ENCODE peak calls at places on chromosome 19, in five cellular contexts. One of them, this sample, is unnamed.

GRCh38 chr19:55319786-55320185 is 5.4 kb downstream of the TMEM150B start:
- DNase-seq in CD8-positive, alpha-beta memory T cell: no peak
- DNase-seq in aorta: no peak
- DNase-seq in PC-3: no peak
- DNase-seq in uterus: no peak
- DNase-seq in this sample: peak; percentile 66

GRCh38 chr19:23304238-23304637 is 54.0 kb upstream of the ZNF724 start:
- DNase-seq in CD8-positive, alpha-beta memory T cell: no peak
- DNase-seq in aorta: no peak
- DNase-seq in PC-3: no peak
- DNase-seq in uterus: no peak
- DNase-seq in this sample: no peak

GRCh38 chr19:37079238-37079637 is 1.0 kb downstream of the ZNF420 start:
- DNase-seq in CD8-positive, alpha-beta memory T cell: no peak
- DNase-seq in aorta: no peak
- DNase-seq in PC-3: no peak
- DNase-seq in uterus: no peak
- DNase-seq in this sample: no peak

GRCh38 chr19:15464394-15465385 is at the start of gene RASAL3:
- DNase-seq in CD8-positive, alpha-beta memory T cell: peak; percentile 60
- DNase-seq in aorta: peak; percentile 23
- DNase-seq in PC-3: no peak
- DNase-seq in uterus: no peak
- DNase-seq in this sample: peak; percentile 45

GRCh38 chr19:42291437-42291815 is 10.5 kb upstream of the PRR19 start:
- DNase-seq in CD8-positive, alpha-beta memory T cell: no peak
- DNase-seq in aorta: no peak
- DNase-seq in PC-3: no peak
- DNase-seq in uterus: no peak
- DNase-seq in this sample: no peak

GRCh38 chr19:28294395-28294794 is 918.6 kb downstream of the UQCRFS1 start:
- DNase-seq in CD8-positive, alpha-beta memory T cell: no peak
- DNase-seq in aorta: no peak
- DNase-seq in PC-3: no peak
- DNase-seq in uterus: no peak
- DNase-seq in this sample: no peak

GRCh38 chr19:51546650-51547396 is 15.4 kb upstream of the SIGLEC6 start:
- DNase-seq in CD8-positive, alpha-beta memory T cell: no peak
- DNase-seq in aorta: no peak
- DNase-seq in PC-3: peak; percentile 82
- DNase-seq in uterus: no peak
- DNase-seq in this sample: no peak

GRCh38 chr19:44644391-44645016 is 794 bp downstream of the PVR start:
- DNase-seq in CD8-positive, alpha-beta memory T cell: no peak
- DNase-seq in aorta: peak; percentile 81
- DNase-seq in PC-3: peak; percentile 44
- DNase-seq in uterus: peak; percentile 34
- DNase-seq in this sample: no peak

GRCh38 chr19:12766051-12766521 is 9.3 kb downstream of the HOOK2 start:
- DNase-seq in CD8-positive, alpha-beta memory T cell: peak; percentile 78
- DNase-seq in aorta: peak; percentile 92
- DNase-seq in PC-3: peak; percentile 79
- DNase-seq in uterus: peak; percentile 84
- DNase-seq in this sample: peak; percentile 92

GRCh38 chr19:35075202-35076025 is 33.9 kb downstream of the HPN start:
- DNase-seq in CD8-positive, alpha-beta memory T cell: no peak
- DNase-seq in aorta: no peak
- DNase-seq in PC-3: no peak
- DNase-seq in uterus: no peak
- DNase-seq in this sample: no peak

GRCh38 chr19:3818479-3818878 is 32.3 kb upstream of the MATK start:
- DNase-seq in CD8-positive, alpha-beta memory T cell: no peak
- DNase-seq in aorta: no peak
- DNase-seq in PC-3: peak; percentile 48
- DNase-seq in uterus: no peak
- DNase-seq in this sample: no peak

GRCh38 chr19:17865364-17866311 is 5.9 kb downstream of the RPL18A start:
- DNase-seq in CD8-positive, alpha-beta memory T cell: no peak
- DNase-seq in aorta: no peak
- DNase-seq in PC-3: peak; percentile 67
- DNase-seq in uterus: no peak
- DNase-seq in this sample: no peak
- H3K27ac ChIP-seq in CD8-positive, alpha-beta memory T cell: no peak overlapping the region
- H3K27ac ChIP-seq in aorta: no peak overlapping the region
- H3K27ac ChIP-seq in PC-3: no peak overlapping the region
- H3K27ac ChIP-seq in uterus: no peak overlapping the region
- H3K27ac ChIP-seq in this sample: no peak overlapping the region

GRCh38 chr19:17380426-17381138 is 3.4 kb upstream of the PLVAP start:
- DNase-seq in CD8-positive, alpha-beta memory T cell: no peak
- DNase-seq in aorta: no peak
- DNase-seq in PC-3: no peak
- DNase-seq in uterus: no peak
- DNase-seq in this sample: no peak

GRCh38 chr19:17379221-17379631 is 2.1 kb upstream of the PLVAP start:
- DNase-seq in CD8-positive, alpha-beta memory T cell: no peak
- DNase-seq in aorta: no peak
- DNase-seq in PC-3: no peak
- DNase-seq in uterus: no peak
- DNase-seq in this sample: no peak

DNA sequence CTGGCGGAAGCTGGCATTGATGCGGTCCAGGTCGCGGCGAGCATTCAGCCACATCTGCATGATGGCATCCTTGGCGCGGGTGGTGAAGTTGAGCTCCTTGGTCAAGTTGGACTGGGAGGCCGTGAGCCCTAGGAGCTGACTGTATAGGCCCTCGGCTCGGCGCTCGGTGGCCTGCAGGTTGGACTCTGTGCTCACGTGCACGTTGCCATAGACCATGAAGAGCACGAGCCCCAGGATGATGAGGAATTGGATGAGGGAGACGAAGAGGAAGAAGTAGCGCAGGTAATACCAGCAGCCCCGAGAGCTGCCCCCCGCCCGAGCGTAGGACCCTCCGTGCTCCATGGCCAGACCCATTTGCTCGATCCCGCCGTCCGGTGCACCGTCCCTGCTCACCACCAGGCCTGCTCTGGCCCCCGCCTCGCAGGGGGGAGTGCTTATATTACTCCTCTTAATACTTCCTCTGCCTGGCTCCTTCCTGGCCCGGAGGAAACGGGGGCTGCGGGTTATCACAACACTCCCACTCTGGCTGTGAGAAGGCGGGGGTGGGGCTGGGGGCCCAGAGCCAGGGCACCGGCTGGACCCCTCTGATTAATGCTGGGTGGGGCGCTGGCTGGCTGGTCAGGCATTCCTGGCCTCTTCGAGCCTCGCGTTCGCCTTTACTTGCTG is at the start of gene PLVAP:
- DNase-seq in CD8-positive, alpha-beta memory T cell: no peak
- DNase-seq in aorta: no peak
- DNase-seq in PC-3: no peak
- DNase-seq in uterus: peak; percentile 49
- DNase-seq in this sample: peak; percentile 45
- H3K4me3 ChIP-seq in CD8-positive, alpha-beta memory T cell: no peak within 1 kb of the TSS
- H3K4me3 ChIP-seq in aorta: no peak within 1 kb of the TSS
- H3K4me3 ChIP-seq in PC-3: no peak within 1 kb of the TSS
- H3K4me3 ChIP-seq in uterus: no peak within 1 kb of the TSS
- H3K4me3 ChIP-seq in this sample: peak within 1 kb of the TSS; percentile 56

GRCh38 chr19:11296264-11296663 is 304 bp downstream of the TSPAN16 start:
- DNase-seq in CD8-positive, alpha-beta memory T cell: no peak
- DNase-seq in aorta: no peak
- DNase-seq in PC-3: no peak
- DNase-seq in uterus: peak; percentile 59
- DNase-seq in this sample: no peak
- H3K27ac ChIP-seq in CD8-positive, alpha-beta memory T cell: no peak overlapping the region
- H3K27ac ChIP-seq in aorta: no peak overlapping the region
- H3K27ac ChIP-seq in PC-3: no peak overlapping the region
- H3K27ac ChIP-seq in uterus: peak overlapping the region; percentile 73
- H3K27ac ChIP-seq in this sample: peak overlapping the region; percentile 46

GRCh38 chr19:58366576-58367430 is 4.3 kb upstream of the ZNF497 start:
- DNase-seq in CD8-positive, alpha-beta memory T cell: no peak
- DNase-seq in aorta: no peak
- DNase-seq in PC-3: no peak
- DNase-seq in uterus: no peak
- DNase-seq in this sample: no peak

GRCh38 chr19:58361900-58362271 is 665 bp downstream of the ZNF497 start:
- DNase-seq in CD8-positive, alpha-beta memory T cell: no peak
- DNase-seq in aorta: peak; percentile 85
- DNase-seq in PC-3: peak; percentile 36
- DNase-seq in uterus: no peak
- DNase-seq in this sample: peak; percentile 48

GRCh38 chr19:58357798-58358145 is 4.5 kb upstream of the A1BG start:
- DNase-seq in CD8-positive, alpha-beta memory T cell: no peak
- DNase-seq in aorta: no peak
- DNase-seq in PC-3: no peak
- DNase-seq in uterus: no peak
- DNase-seq in this sample: no peak

GRCh38 chr19:58364127-58364526 is 1.6 kb upstream of the ZNF497 start:
- DNase-seq in CD8-positive, alpha-beta memory T cell: no peak
- DNase-seq in aorta: no peak
- DNase-seq in PC-3: no peak
- DNase-seq in uterus: no peak
- DNase-seq in this sample: no peak

DNA sequence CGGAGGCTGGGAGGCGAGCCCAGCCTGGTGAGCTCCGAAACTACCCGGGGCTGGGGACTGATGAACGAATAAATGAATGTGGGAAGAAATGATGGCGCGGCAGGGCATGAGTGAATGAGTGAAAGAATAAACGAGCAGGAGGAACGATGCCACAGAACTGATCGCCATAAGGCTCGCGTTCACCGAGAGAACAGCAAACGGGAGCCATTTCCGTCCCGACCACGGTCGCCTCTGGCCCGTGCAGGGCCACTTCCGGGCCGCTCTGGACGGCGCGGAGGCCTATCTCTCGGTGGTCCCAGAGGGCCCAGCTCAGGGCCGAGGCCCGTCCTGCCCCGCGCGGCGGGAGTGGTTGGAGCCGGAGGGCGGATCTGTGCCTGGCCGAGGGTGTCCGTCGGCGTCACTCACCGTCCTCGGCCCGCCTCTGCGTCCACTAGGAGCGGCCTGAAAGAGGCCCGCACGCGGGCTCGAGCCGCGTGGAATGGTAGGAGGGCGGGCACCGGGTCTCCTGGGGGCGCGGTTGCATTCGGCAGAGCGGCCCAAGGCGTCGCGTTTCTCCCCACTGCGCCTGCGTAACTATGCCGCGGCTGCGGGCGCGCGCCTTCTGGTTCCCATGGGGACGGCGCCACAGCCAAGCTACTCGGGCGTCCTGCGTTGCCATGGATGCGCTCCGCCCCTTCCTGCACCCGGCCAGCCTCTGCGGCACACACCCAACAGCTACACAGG is at the start of gene ZNF497:
- DNase-seq in CD8-positive, alpha-beta memory T cell: peak; percentile 95
- DNase-seq in aorta: peak; percentile 99
- DNase-seq in PC-3: peak; percentile 99
- DNase-seq in uterus: peak; percentile 94
- DNase-seq in this sample: peak; percentile 98
- H3K4me3 ChIP-seq in CD8-positive, alpha-beta memory T cell: peak within 1 kb of the TSS; percentile 97
- H3K4me3 ChIP-seq in aorta: peak within 1 kb of the TSS; percentile 42
- H3K4me3 ChIP-seq in PC-3: peak within 1 kb of the TSS; percentile 79
- H3K4me3 ChIP-seq in uterus: peak within 1 kb of the TSS; percentile 56
- H3K4me3 ChIP-seq in this sample: peak within 1 kb of the TSS; percentile 89

GRCh38 chr19:30026933-30027332 is 84.9 kb downstream of the URI1 start:
- DNase-seq in CD8-positive, alpha-beta memory T cell: no peak
- DNase-seq in aorta: no peak
- DNase-seq in PC-3: no peak
- DNase-seq in uterus: no peak
- DNase-seq in this sample: no peak

GRCh38 chr19:30024091-30024490 is 82.1 kb downstream of the URI1 start:
- DNase-seq in CD8-positive, alpha-beta memory T cell: no peak
- DNase-seq in aorta: no peak
- DNase-seq in PC-3: no peak
- DNase-seq in uterus: no peak
- DNase-seq in this sample: no peak

GRCh38 chr19:30023330-30023729 is 81.3 kb downstream of the URI1 start:
- DNase-seq in CD8-positive, alpha-beta memory T cell: no peak
- DNase-seq in aorta: no peak
- DNase-seq in PC-3: no peak
- DNase-seq in uterus: no peak
- DNase-seq in this sample: no peak

GRCh38 chr19:30020189-30020588 is 78.2 kb downstream of the URI1 start:
- DNase-seq in CD8-positive, alpha-beta memory T cell: no peak
- DNase-seq in aorta: no peak
- DNase-seq in PC-3: no peak
- DNase-seq in uterus: no peak
- DNase-seq in this sample: no peak

DNA sequence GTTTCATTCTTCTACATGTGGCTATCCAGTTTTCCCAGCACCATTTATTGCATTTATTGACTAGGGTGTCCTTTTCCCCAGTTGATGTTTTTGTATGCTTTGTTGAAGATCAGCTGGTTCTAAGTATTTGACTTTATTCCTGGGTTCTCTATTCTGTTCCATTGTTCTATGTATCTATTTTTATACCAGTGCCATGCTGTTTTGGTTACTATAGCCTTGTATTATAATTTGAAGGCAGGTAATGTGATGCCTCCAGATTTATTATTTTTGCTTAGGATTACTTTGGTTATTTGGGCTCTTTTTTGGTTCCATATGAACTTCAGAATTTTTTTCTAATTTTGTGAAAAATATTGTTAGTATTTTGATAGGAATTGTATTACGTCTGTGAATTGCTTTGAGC is 80.6 kb downstream of the URI1 start:
- DNase-seq in CD8-positive, alpha-beta memory T cell: no peak
- DNase-seq in aorta: no peak
- DNase-seq in PC-3: no peak
- DNase-seq in uterus: no peak
- DNase-seq in this sample: no peak
- H3K27ac ChIP-seq in CD8-positive, alpha-beta memory T cell: no peak overlapping the region
- H3K27ac ChIP-seq in aorta: no peak overlapping the region
- H3K27ac ChIP-seq in PC-3: no peak overlapping the region
- H3K27ac ChIP-seq in uterus: no peak overlapping the region
- H3K27ac ChIP-seq in this sample: no peak overlapping the region

DNA sequence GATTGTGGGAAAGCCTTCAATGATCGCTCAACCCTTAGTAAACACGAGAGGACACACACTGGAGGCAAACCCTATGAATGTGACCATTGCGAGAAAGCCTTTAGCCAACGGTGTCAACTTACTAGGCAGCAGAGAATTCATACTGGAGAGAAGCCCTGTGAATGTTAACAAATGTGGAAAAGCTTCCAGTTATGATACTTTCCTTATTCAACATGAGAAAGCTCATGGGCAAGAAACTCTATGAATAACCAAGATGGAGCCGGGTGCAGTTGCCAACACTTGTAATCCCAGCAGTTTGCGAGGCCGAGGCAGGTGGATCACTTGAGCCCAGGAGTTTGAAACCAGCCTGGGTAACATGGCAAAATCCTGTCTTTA is 15.8 kb upstream of the ZNF8 start:
- DNase-seq in CD8-positive, alpha-beta memory T cell: no peak
- DNase-seq in aorta: no peak
- DNase-seq in PC-3: no peak
- DNase-seq in uterus: no peak
- DNase-seq in this sample: no peak
- H3K4me3 ChIP-seq in CD8-positive, alpha-beta memory T cell: peak overlapping the region; percentile 47
- H3K4me3 ChIP-seq in aorta: no peak overlapping the region
- H3K4me3 ChIP-seq in PC-3: peak overlapping the region; percentile 29
- H3K4me3 ChIP-seq in uterus: no peak overlapping the region
- H3K4me3 ChIP-seq in this sample: no peak overlapping the region

GRCh38 chr19:6536138-6536671 is 5.4 kb downstream of the TNFSF9 start:
- DNase-seq in CD8-positive, alpha-beta memory T cell: peak; percentile 81
- DNase-seq in aorta: no peak
- DNase-seq in PC-3: peak; percentile 83
- DNase-seq in uterus: peak; percentile 20
- DNase-seq in this sample: no peak
- H3K27ac ChIP-seq in CD8-positive, alpha-beta memory T cell: peak overlapping the region; percentile 27
- H3K27ac ChIP-seq in aorta: no peak overlapping the region
- H3K27ac ChIP-seq in PC-3: no peak overlapping the region
- H3K27ac ChIP-seq in uterus: no peak overlapping the region
- H3K27ac ChIP-seq in this sample: no peak overlapping the region

This sample was measured in heart left ventricle.